ENCODE peak calls at places on chromosomes 12 and 14, in eight cellular contexts. K is DMS79 treated with DMSO at 0.1 percent for 48 hours; P is spleen; G is EH; T is activated CD4-positive, CD25-positive, alpha-beta regulatory T cell; B is Peyer's patch; X is tibial nerve; O is left ventricle myocardium inferior. Y is an unnamed sample.

GRCh38 chr12:131366261-131366871 is 344.5 kb upstream of the SFSWAP start:
- DNase-seq in X (no peak), G (no peak), P (no peak), K (no peak), B (peak), O (no peak), T (no peak), Y (peak)

GRCh38 chr12:40745386-40745785 is 53.1 kb downstream of the CNTN1 start:
- DNase-seq in K (no peak), G (no peak), T (no peak), O (no peak), X (no peak), P (no peak), B (no peak), Y (no peak)

GRCh38 chr14:105498430-105499255 is 7.6 kb downstream of the TEDC1 start:
- DNase-seq in B (no peak), P (no peak), G (no peak), O (no peak), T (no peak), X (no peak), K (no peak), Y (peak)

GRCh38 chr14:91298576-91298975 is 54.1 kb upstream of the GPR68 start:
- DNase-seq in T (no peak), G (no peak), O (no peak), X (no peak), P (no peak), K (no peak), B (no peak), Y (no peak)

GRCh38 chr14:22854963-22855724 is 16.4 kb upstream of the LRP10 start:
- DNase-seq in P (no peak), B (no peak), K (no peak), G (no peak), O (no peak), T (no peak), X (no peak), Y (peak)

GRCh38 chr12:31874961-31875608 is 84.1 kb upstream of the RESF1 start:
- DNase-seq in P (peak), T (peak), B (peak), K (no peak), G (peak), O (peak), X (no peak), Y (peak)

GRCh38 chr14:99581371-99581770 is 22.6 kb downstream of the CCDC85C start:
- DNase-seq in P (no peak), K (no peak), G (no peak), T (no peak), O (no peak), X (no peak), B (no peak), Y (no peak)

GRCh38 chr12:108599541-108599940 is 1.7 kb upstream of the TMEM119 start:
- DNase-seq in B (no peak), G (no peak), P (no peak), K (no peak), T (no peak), X (no peak), O (no peak), Y (no peak)

GRCh38 chr12:124303579-124304313 is 8.9 kb downstream of the RFLNA start:
- DNase-seq in B (no peak), G (no peak), X (no peak), K (no peak), T (no peak), O (no peak), P (peak), Y (no peak)

GRCh38 chr14:22071001-22071400 is 397.4 kb upstream of the OR4E1 start:
- DNase-seq in K (no peak), T (peak), B (peak), P (peak), G (no peak), O (no peak), X (no peak), Y (no peak)

GRCh38 chr14:92341791-92342190 is 18.8 kb downstream of the SLC24A4 start:
- DNase-seq in K (no peak), B (no peak), X (no peak), G (no peak), P (no peak), O (no peak), T (no peak), Y (no peak)

GRCh38 chr12:55693323-55694187 is 14.1 kb downstream of the ITGA7 start:
- DNase-seq in G (no peak), O (no peak), X (no peak), T (no peak), B (no peak), K (no peak), P (no peak), Y (no peak)

GRCh38 chr12:2624543-2625266 is 170.1 kb upstream of the FKBP4 start:
- DNase-seq in G (peak), B (no peak), T (no peak), K (no peak), X (no peak), P (no peak), O (no peak), Y (no peak)

GRCh38 chr14:79467837-79468236 is 743.5 kb downstream of the DIO2 start:
- DNase-seq in T (no peak), X (no peak), K (no peak), O (no peak), P (no peak), G (peak), B (peak), Y (no peak)

GRCh38 chr12:52130695-52131094 is 51.2 kb downstream of the SMIM41 start:
- DNase-seq in O (peak), B (no peak), X (no peak), P (peak), K (peak), T (no peak), G (no peak), Y (peak)

GRCh38 chr12:83700858-83701257 is 1014.2 kb downstream of the TMTC2 start:
- DNase-seq in P (no peak), K (no peak), X (no peak), T (no peak), G (no peak), B (no peak), O (no peak), Y (no peak)

GRCh38 chr14:53979747-53980642 is 23.4 kb upstream of the BMP4 start:
- DNase-seq in T (no peak), X (peak), K (no peak), B (peak), P (no peak), O (peak), G (peak), Y (peak)

GRCh38 chr14:91805659-91806058 is 61.7 kb downstream of the TC2N start:
- DNase-seq in G (no peak), T (no peak), K (no peak), B (no peak), P (no peak), O (no peak), X (no peak), Y (no peak)

GRCh38 chr14:75489480-75489837 is 32.8 kb upstream of the BATF start:
- DNase-seq in K (no peak), G (no peak), B (no peak), T (no peak), P (no peak), O (no peak), X (no peak), Y (no peak)

GRCh38 chr12:48159976-48160525 is 2.7 kb upstream of the ASB8 start:
- DNase-seq in O (no peak), P (no peak), B (no peak), X (no peak), K (no peak), T (no peak), G (peak), Y (no peak)

GRCh38 chr12:40236357-40236850 is 11.6 kb downstream of the LRRK2 start:
- DNase-seq in B (no peak), P (no peak), X (no peak), K (no peak), T (no peak), O (no peak), G (no peak), Y (no peak)

GRCh38 chr12:124286414-124286813 is 8.5 kb upstream of the RFLNA start:
- DNase-seq in P (no peak), G (no peak), X (no peak), B (no peak), K (peak), O (no peak), T (no peak), Y (no peak)

GRCh38 chr12:106300761-106301160 is 1.8 kb upstream of the TCP11L2 start:
- DNase-seq in O (no peak), X (no peak), T (no peak), K (no peak), P (no peak), B (no peak), G (no peak), Y (no peak)

GRCh38 chr12:112850343-112850742 is 56.4 kb upstream of the OAS1 start:
- DNase-seq in X (no peak), G (no peak), O (no peak), B (no peak), T (no peak), K (no peak), P (no peak), Y (no peak)

GRCh38 chr12:128298091-128298490 is 31.1 kb downstream of the TMEM132C start:
- DNase-seq in O (no peak), P (no peak), G (no peak), B (no peak), X (no peak), T (no peak), K (no peak), Y (no peak)

GRCh38 chr12:82359115-82359478 is 768 bp downstream of the METTL25 start:
- DNase-seq in T (no peak), K (peak), G (peak), X (no peak), P (peak), B (no peak), O (no peak), Y (no peak)

GRCh38 chr14:102320033-102320660 is 601 bp downstream of the ZNF839 start:
- DNase-seq in G (peak), P (peak), B (peak), X (no peak), O (peak), T (no peak), K (no peak), Y (peak)

GRCh38 chr14:84482256-84483071 is 1047.5 kb upstream of the FLRT2 start:
- DNase-seq in B (no peak), K (no peak), P (no peak), X (no peak), O (no peak), T (no peak), G (peak), Y (no peak)

GRCh38 chr12:43309845-43310405 is 242.1 kb downstream of the ADAMTS20 start:
- DNase-seq in G (peak), B (no peak), X (no peak), O (no peak), T (no peak), K (no peak), P (no peak), Y (no peak)

GRCh38 chr12:5624873-5625272 is 193.0 kb downstream of the NTF3 start:
- DNase-seq in P (no peak), T (no peak), B (no peak), O (no peak), X (no peak), G (no peak), K (no peak), Y (no peak)

GRCh38 chr14:63180017-63180416 is 24.2 kb upstream of the RHOJ start:
- DNase-seq in T (no peak), O (peak), G (no peak), P (no peak), B (no peak), K (no peak), X (peak), Y (no peak)

GRCh38 chr12:3553221-3553620 is 62.2 kb downstream of the PRMT8 start:
- DNase-seq in O (no peak), T (no peak), X (no peak), B (no peak), G (no peak), P (no peak), K (no peak), Y (no peak)